ENCODE peak calls at places on chromosomes 4 and X, in six cellular contexts. One of them, this sample, is unnamed.

GRCh38 chr4:157045507-157046127 is 30.3 kb upstream of the GLRB start:
- DNase-seq in sciatic nerve: no peak
- DNase-seq in thoracic aorta: peak; percentile 7
- DNase-seq in HFFc6: peak; percentile 74
- DNase-seq in stimulated activated CD4-positive, alpha-beta T cell treated with anti-CD3 and anti-CD28 coated beads, Interleukin-4, amount 100 ng/mL, for 24 hours: no peak
- DNase-seq in effector memory CD4-positive, alpha-beta T cell: no peak
- DNase-seq in this sample: peak; percentile 66

GRCh38 chrX:21717802-21718201 is 40.1 kb downstream of the SMPX start:
- DNase-seq in thoracic aorta: no peak
- DNase-seq in HFFc6: no peak
- DNase-seq in sciatic nerve: no peak
- DNase-seq in effector memory CD4-positive, alpha-beta T cell: no peak
- DNase-seq in stimulated activated CD4-positive, alpha-beta T cell treated with anti-CD3 and anti-CD28 coated beads, Interleukin-4, amount 100 ng/mL, for 24 hours: no peak
- DNase-seq in this sample: no peak

GRCh38 chr4:186554485-186554884 is 882 bp downstream of the MTNR1A start:
- DNase-seq in stimulated activated CD4-positive, alpha-beta T cell treated with anti-CD3 and anti-CD28 coated beads, Interleukin-4, amount 100 ng/mL, for 24 hours: no peak
- DNase-seq in HFFc6: peak; percentile 9
- DNase-seq in thoracic aorta: no peak
- DNase-seq in effector memory CD4-positive, alpha-beta T cell: no peak
- DNase-seq in sciatic nerve: no peak
- DNase-seq in this sample: peak; percentile 5

GRCh38 chr4:183348706-183349659 is 26.8 kb upstream of the CLDN24 start:
- DNase-seq in stimulated activated CD4-positive, alpha-beta T cell treated with anti-CD3 and anti-CD28 coated beads, Interleukin-4, amount 100 ng/mL, for 24 hours: peak; percentile 43
- DNase-seq in HFFc6: peak; percentile 99
- DNase-seq in thoracic aorta: no peak
- DNase-seq in sciatic nerve: peak; percentile 17
- DNase-seq in effector memory CD4-positive, alpha-beta T cell: no peak
- DNase-seq in this sample: peak; percentile 74

GRCh38 chr4:186915816-186916215 is 192.2 kb upstream of the FAT1 start:
- DNase-seq in sciatic nerve: no peak
- DNase-seq in HFFc6: no peak
- DNase-seq in stimulated activated CD4-positive, alpha-beta T cell treated with anti-CD3 and anti-CD28 coated beads, Interleukin-4, amount 100 ng/mL, for 24 hours: no peak
- DNase-seq in effector memory CD4-positive, alpha-beta T cell: no peak
- DNase-seq in thoracic aorta: no peak
- DNase-seq in this sample: no peak

GRCh38 chr4:78512357-78512920 is 39.1 kb upstream of the ANXA3 start:
- DNase-seq in HFFc6: no peak
- DNase-seq in sciatic nerve: no peak
- DNase-seq in thoracic aorta: no peak
- DNase-seq in effector memory CD4-positive, alpha-beta T cell: no peak
- DNase-seq in stimulated activated CD4-positive, alpha-beta T cell treated with anti-CD3 and anti-CD28 coated beads, Interleukin-4, amount 100 ng/mL, for 24 hours: no peak
- DNase-seq in this sample: no peak

GRCh38 chrX:70016513-70016912 is 33.2 kb downstream of the AWAT2 start:
- DNase-seq in stimulated activated CD4-positive, alpha-beta T cell treated with anti-CD3 and anti-CD28 coated beads, Interleukin-4, amount 100 ng/mL, for 24 hours: no peak
- DNase-seq in HFFc6: no peak
- DNase-seq in thoracic aorta: no peak
- DNase-seq in sciatic nerve: no peak
- DNase-seq in effector memory CD4-positive, alpha-beta T cell: no peak
- DNase-seq in this sample: no peak

GRCh38 chr4:76546282-76547166 is 111.5 kb downstream of the SHROOM3 start:
- DNase-seq in thoracic aorta: peak; percentile 14
- DNase-seq in sciatic nerve: no peak
- DNase-seq in HFFc6: peak; percentile 92
- DNase-seq in stimulated activated CD4-positive, alpha-beta T cell treated with anti-CD3 and anti-CD28 coated beads, Interleukin-4, amount 100 ng/mL, for 24 hours: no peak
- DNase-seq in effector memory CD4-positive, alpha-beta T cell: no peak
- DNase-seq in this sample: peak; percentile 71

GRCh38 chr4:148444296-148445070 is 2.3 kb upstream of the NR3C2 start:
- DNase-seq in sciatic nerve: peak; percentile 64
- DNase-seq in thoracic aorta: no peak
- DNase-seq in HFFc6: no peak
- DNase-seq in effector memory CD4-positive, alpha-beta T cell: peak; percentile 45
- DNase-seq in stimulated activated CD4-positive, alpha-beta T cell treated with anti-CD3 and anti-CD28 coated beads, Interleukin-4, amount 100 ng/mL, for 24 hours: peak; percentile 39
- DNase-seq in this sample: no peak

GRCh38 chr4:156295676-156296075 is 342.0 kb upstream of the CTSO start:
- DNase-seq in HFFc6: no peak
- DNase-seq in stimulated activated CD4-positive, alpha-beta T cell treated with anti-CD3 and anti-CD28 coated beads, Interleukin-4, amount 100 ng/mL, for 24 hours: no peak
- DNase-seq in effector memory CD4-positive, alpha-beta T cell: no peak
- DNase-seq in sciatic nerve: no peak
- DNase-seq in thoracic aorta: no peak
- DNase-seq in this sample: peak; percentile 31

GRCh38 chr4:93475730-93476129 is 352.8 kb upstream of the ATOH1 start:
- DNase-seq in HFFc6: no peak
- DNase-seq in effector memory CD4-positive, alpha-beta T cell: no peak
- DNase-seq in stimulated activated CD4-positive, alpha-beta T cell treated with anti-CD3 and anti-CD28 coated beads, Interleukin-4, amount 100 ng/mL, for 24 hours: no peak
- DNase-seq in sciatic nerve: no peak
- DNase-seq in thoracic aorta: no peak
- DNase-seq in this sample: peak; percentile 3

GRCh38 chrX:152928761-152929400 is 31.0 kb downstream of the ZNF185 start:
- DNase-seq in sciatic nerve: no peak
- DNase-seq in HFFc6: no peak
- DNase-seq in thoracic aorta: no peak
- DNase-seq in effector memory CD4-positive, alpha-beta T cell: no peak
- DNase-seq in stimulated activated CD4-positive, alpha-beta T cell treated with anti-CD3 and anti-CD28 coated beads, Interleukin-4, amount 100 ng/mL, for 24 hours: no peak
- DNase-seq in this sample: no peak

GRCh38 chrX:13638826-13639225 is 14.1 kb upstream of the TCEANC start:
- DNase-seq in HFFc6: no peak
- DNase-seq in effector memory CD4-positive, alpha-beta T cell: no peak
- DNase-seq in stimulated activated CD4-positive, alpha-beta T cell treated with anti-CD3 and anti-CD28 coated beads, Interleukin-4, amount 100 ng/mL, for 24 hours: no peak
- DNase-seq in thoracic aorta: no peak
- DNase-seq in sciatic nerve: no peak
- DNase-seq in this sample: no peak

GRCh38 chr4:89558147-89558546 is 250.5 kb upstream of the GPRIN3 start:
- DNase-seq in HFFc6: no peak
- DNase-seq in thoracic aorta: no peak
- DNase-seq in stimulated activated CD4-positive, alpha-beta T cell treated with anti-CD3 and anti-CD28 coated beads, Interleukin-4, amount 100 ng/mL, for 24 hours: no peak
- DNase-seq in sciatic nerve: no peak
- DNase-seq in effector memory CD4-positive, alpha-beta T cell: no peak
- DNase-seq in this sample: peak; percentile 22

GRCh38 chrX:154012336-154012991 is 7.2 kb downstream of the IRAK1 start:
- DNase-seq in sciatic nerve: no peak
- DNase-seq in stimulated activated CD4-positive, alpha-beta T cell treated with anti-CD3 and anti-CD28 coated beads, Interleukin-4, amount 100 ng/mL, for 24 hours: no peak
- DNase-seq in effector memory CD4-positive, alpha-beta T cell: no peak
- DNase-seq in HFFc6: no peak
- DNase-seq in thoracic aorta: no peak
- DNase-seq in this sample: no peak

GRCh38 chrX:28189011-28189410 is 207.8 kb upstream of the DCAF8L1 start:
- DNase-seq in effector memory CD4-positive, alpha-beta T cell: no peak
- DNase-seq in stimulated activated CD4-positive, alpha-beta T cell treated with anti-CD3 and anti-CD28 coated beads, Interleukin-4, amount 100 ng/mL, for 24 hours: no peak
- DNase-seq in sciatic nerve: no peak
- DNase-seq in thoracic aorta: no peak
- DNase-seq in HFFc6: no peak
- DNase-seq in this sample: peak; percentile 21

GRCh38 chr4:72094054-72094780 is 62.4 kb downstream of the NPFFR2 start:
- DNase-seq in stimulated activated CD4-positive, alpha-beta T cell treated with anti-CD3 and anti-CD28 coated beads, Interleukin-4, amount 100 ng/mL, for 24 hours: no peak
- DNase-seq in effector memory CD4-positive, alpha-beta T cell: no peak
- DNase-seq in HFFc6: no peak
- DNase-seq in thoracic aorta: no peak
- DNase-seq in sciatic nerve: no peak
- DNase-seq in this sample: no peak

GRCh38 chr4:80538276-80538926 is 202.9 kb downstream of the CFAP299 start:
- DNase-seq in sciatic nerve: no peak
- DNase-seq in effector memory CD4-positive, alpha-beta T cell: no peak
- DNase-seq in HFFc6: peak; percentile 44
- DNase-seq in stimulated activated CD4-positive, alpha-beta T cell treated with anti-CD3 and anti-CD28 coated beads, Interleukin-4, amount 100 ng/mL, for 24 hours: peak; percentile 11
- DNase-seq in thoracic aorta: no peak
- DNase-seq in this sample: peak; percentile 59

GRCh38 chr4:76658231-76659102 is 223.4 kb downstream of the SHROOM3 start:
- DNase-seq in sciatic nerve: no peak
- DNase-seq in thoracic aorta: no peak
- DNase-seq in stimulated activated CD4-positive, alpha-beta T cell treated with anti-CD3 and anti-CD28 coated beads, Interleukin-4, amount 100 ng/mL, for 24 hours: no peak
- DNase-seq in HFFc6: peak; percentile 89
- DNase-seq in effector memory CD4-positive, alpha-beta T cell: no peak
- DNase-seq in this sample: peak; percentile 76

GRCh38 chr4:151888367-151888866 is 127.6 kb upstream of the GATB start:
- DNase-seq in effector memory CD4-positive, alpha-beta T cell: no peak
- DNase-seq in sciatic nerve: no peak
- DNase-seq in HFFc6: no peak
- DNase-seq in thoracic aorta: no peak
- DNase-seq in stimulated activated CD4-positive, alpha-beta T cell treated with anti-CD3 and anti-CD28 coated beads, Interleukin-4, amount 100 ng/mL, for 24 hours: no peak
- DNase-seq in this sample: no peak

GRCh38 chr4:70945046-70945445 is 42.9 kb downstream of the MOB1B start:
- DNase-seq in HFFc6: no peak
- DNase-seq in effector memory CD4-positive, alpha-beta T cell: no peak
- DNase-seq in thoracic aorta: no peak
- DNase-seq in stimulated activated CD4-positive, alpha-beta T cell treated with anti-CD3 and anti-CD28 coated beads, Interleukin-4, amount 100 ng/mL, for 24 hours: no peak
- DNase-seq in sciatic nerve: no peak
- DNase-seq in this sample: no peak

GRCh38 chr4:123352240-123352945 is 44.2 kb upstream of the SPRY1 start:
- DNase-seq in effector memory CD4-positive, alpha-beta T cell: no peak
- DNase-seq in sciatic nerve: no peak
- DNase-seq in stimulated activated CD4-positive, alpha-beta T cell treated with anti-CD3 and anti-CD28 coated beads, Interleukin-4, amount 100 ng/mL, for 24 hours: no peak
- DNase-seq in thoracic aorta: no peak
- DNase-seq in HFFc6: peak; percentile 3
- DNase-seq in this sample: no peak

GRCh38 chrX:140034916-140035315 is 69.6 kb upstream of the CXorf66 start:
- DNase-seq in effector memory CD4-positive, alpha-beta T cell: no peak
- DNase-seq in HFFc6: no peak
- DNase-seq in thoracic aorta: no peak
- DNase-seq in sciatic nerve: no peak
- DNase-seq in stimulated activated CD4-positive, alpha-beta T cell treated with anti-CD3 and anti-CD28 coated beads, Interleukin-4, amount 100 ng/mL, for 24 hours: no peak
- DNase-seq in this sample: no peak

GRCh38 chr4:37685211-37685725 is 908 bp downstream of the RELL1 start:
- DNase-seq in HFFc6: peak; percentile 40
- DNase-seq in sciatic nerve: no peak
- DNase-seq in thoracic aorta: no peak
- DNase-seq in stimulated activated CD4-positive, alpha-beta T cell treated with anti-CD3 and anti-CD28 coated beads, Interleukin-4, amount 100 ng/mL, for 24 hours: peak; percentile 30
- DNase-seq in effector memory CD4-positive, alpha-beta T cell: peak; percentile 39
- DNase-seq in this sample: peak; percentile 59

GRCh38 chr4:109967798-109968520 is 55.3 kb downstream of the EGF start:
- DNase-seq in stimulated activated CD4-positive, alpha-beta T cell treated with anti-CD3 and anti-CD28 coated beads, Interleukin-4, amount 100 ng/mL, for 24 hours: no peak
- DNase-seq in thoracic aorta: no peak
- DNase-seq in HFFc6: peak; percentile 67
- DNase-seq in effector memory CD4-positive, alpha-beta T cell: no peak
- DNase-seq in sciatic nerve: no peak
- DNase-seq in this sample: no peak

GRCh38 chrX:110669572-110669971 is 126.0 kb downstream of the CHRDL1 start:
- DNase-seq in HFFc6: no peak
- DNase-seq in thoracic aorta: no peak
- DNase-seq in sciatic nerve: no peak
- DNase-seq in stimulated activated CD4-positive, alpha-beta T cell treated with anti-CD3 and anti-CD28 coated beads, Interleukin-4, amount 100 ng/mL, for 24 hours: no peak
- DNase-seq in effector memory CD4-positive, alpha-beta T cell: no peak
- DNase-seq in this sample: no peak

GRCh38 chr4:138864961-138865720 is 150.4 kb upstream of the NOCT start:
- DNase-seq in stimulated activated CD4-positive, alpha-beta T cell treated with anti-CD3 and anti-CD28 coated beads, Interleukin-4, amount 100 ng/mL, for 24 hours: no peak
- DNase-seq in thoracic aorta: no peak
- DNase-seq in sciatic nerve: no peak
- DNase-seq in HFFc6: no peak
- DNase-seq in effector memory CD4-positive, alpha-beta T cell: no peak
- DNase-seq in this sample: no peak

GRCh38 chr4:118282692-118283091 is 70.1 kb downstream of the PRSS12 start:
- DNase-seq in thoracic aorta: no peak
- DNase-seq in effector memory CD4-positive, alpha-beta T cell: no peak
- DNase-seq in HFFc6: peak; percentile 68
- DNase-seq in stimulated activated CD4-positive, alpha-beta T cell treated with anti-CD3 and anti-CD28 coated beads, Interleukin-4, amount 100 ng/mL, for 24 hours: peak; percentile 22
- DNase-seq in sciatic nerve: no peak
- DNase-seq in this sample: peak; percentile 70

GRCh38 chrX:50448565-50448964 is 22.1 kb downstream of the DGKK start:
- DNase-seq in thoracic aorta: no peak
- DNase-seq in sciatic nerve: no peak
- DNase-seq in HFFc6: no peak
- DNase-seq in stimulated activated CD4-positive, alpha-beta T cell treated with anti-CD3 and anti-CD28 coated beads, Interleukin-4, amount 100 ng/mL, for 24 hours: no peak
- DNase-seq in effector memory CD4-positive, alpha-beta T cell: no peak
- DNase-seq in this sample: no peak

GRCh38 chrX:122115604-122116003 is 1068.2 kb downstream of the GLUD2 start:
- DNase-seq in sciatic nerve: no peak
- DNase-seq in effector memory CD4-positive, alpha-beta T cell: no peak
- DNase-seq in stimulated activated CD4-positive, alpha-beta T cell treated with anti-CD3 and anti-CD28 coated beads, Interleukin-4, amount 100 ng/mL, for 24 hours: no peak
- DNase-seq in HFFc6: no peak
- DNase-seq in thoracic aorta: no peak
- DNase-seq in this sample: no peak

GRCh38 chr4:48093949-48094550 is 40.0 kb downstream of the TXK start:
- DNase-seq in HFFc6: peak; percentile 38
- DNase-seq in thoracic aorta: no peak
- DNase-seq in sciatic nerve: no peak
- DNase-seq in stimulated activated CD4-positive, alpha-beta T cell treated with anti-CD3 and anti-CD28 coated beads, Interleukin-4, amount 100 ng/mL, for 24 hours: peak; percentile 55
- DNase-seq in effector memory CD4-positive, alpha-beta T cell: no peak
- DNase-seq in this sample: peak; percentile 13

GRCh38 chrX:26783512-26784225 is 567.7 kb downstream of the MAGEB5 start:
- DNase-seq in effector memory CD4-positive, alpha-beta T cell: no peak
- DNase-seq in sciatic nerve: no peak
- DNase-seq in stimulated activated CD4-positive, alpha-beta T cell treated with anti-CD3 and anti-CD28 coated beads, Interleukin-4, amount 100 ng/mL, for 24 hours: no peak
- DNase-seq in thoracic aorta: peak; percentile 2
- DNase-seq in HFFc6: no peak
- DNase-seq in this sample: no peak

GRCh38 chr4:168759959-168760527 is 250.0 kb downstream of the CBR4 start:
- DNase-seq in thoracic aorta: no peak
- DNase-seq in sciatic nerve: no peak
- DNase-seq in effector memory CD4-positive, alpha-beta T cell: no peak
- DNase-seq in stimulated activated CD4-positive, alpha-beta T cell treated with anti-CD3 and anti-CD28 coated beads, Interleukin-4, amount 100 ng/mL, for 24 hours: no peak
- DNase-seq in HFFc6: no peak
- DNase-seq in this sample: no peak

This sample was measured in HCEC 1CT.